ENCODE peak calls at places on chromosomes 2 and 18, in eight cellular contexts. W is lower lobe of right lung, H is dorsolateral prefrontal cortex, B is H9, Q is PC-3, F is cardiac muscle cell, T is GM20000, M is B cell. U is an unnamed sample.

GRCh38 chr2:152646775-152647174 is 70.5 kb downstream of the PRPF40A start:
- DNase-seq in W (no peak), H (no peak), B (no peak), Q (peak; percentile 88), F (peak; percentile 71), T (no peak), M (no peak), U (no peak)

GRCh38 chr2:174174741-174175140 is 73.6 kb downstream of the OLA1 start:
- DNase-seq in W (no peak), H (no peak), B (no peak), Q (no peak), F (no peak), T (no peak), M (no peak), U (no peak)

GRCh38 chr2:239648607-239649006 is 247.8 kb upstream of the HDAC4 start:
- DNase-seq in W (no peak), H (no peak), B (no peak), Q (no peak), F (no peak), T (no peak), M (no peak), U (no peak)

GRCh38 chr2:37026050-37026449 is 58.1 kb downstream of the HEATR5B start:
- DNase-seq in W (no peak), H (no peak), B (peak; percentile 53), Q (peak; percentile 25), F (peak; percentile 15), T (no peak), M (no peak), U (no peak)

GRCh38 chr18:63808125-63808524 is 32.9 kb downstream of the SERPINB7 start:
- DNase-seq in W (no peak), H (no peak), B (no peak), Q (no peak), F (no peak), T (no peak), M (no peak), U (no peak)

GRCh38 chr18:41134426-41134825 is 820.6 kb upstream of the PIK3C3 start:
- DNase-seq in W (no peak), H (no peak), B (no peak), Q (no peak), F (no peak), T (no peak), M (no peak), U (no peak)

GRCh38 chr2:218398437-218399390 is 954 bp upstream of the CTDSP1 start:
- DNase-seq in W (peak; percentile 89), H (peak; percentile 51), B (peak; percentile 39), Q (peak; percentile 86), F (peak; percentile 87), T (peak; percentile 90), M (no peak), U (no peak)

GRCh38 chr2:222193328-222194008 is 105.3 kb downstream of the PAX3 start:
- DNase-seq in W (no peak), H (no peak), B (no peak), Q (no peak), F (no peak), T (no peak), M (no peak), U (no peak)

GRCh38 chr2:204505946-204506345 is 39.3 kb upstream of the PARD3B start:
- DNase-seq in W (no peak), H (no peak), B (no peak), Q (peak; percentile 17), F (peak; percentile 62), T (no peak), M (no peak), U (no peak)

GRCh38 chr18:32831781-32832180 is 59.0 kb upstream of the KLHL14 start:
- DNase-seq in W (no peak), H (no peak), B (no peak), Q (no peak), F (no peak), T (no peak), M (no peak), U (no peak)

GRCh38 chr2:194750926-194751325 is 906.1 kb upstream of the SLC39A10 start:
- DNase-seq in W (no peak), H (no peak), B (no peak), Q (no peak), F (no peak), T (no peak), M (no peak), U (no peak)

GRCh38 chr2:20199381-20200270 is 25.3 kb downstream of the SDC1 start:
- DNase-seq in W (no peak), H (no peak), B (no peak), Q (no peak), F (no peak), T (no peak), M (no peak), U (no peak)

GRCh38 chr2:173075781-173076556 is at the start of gene MAP3K20:
- DNase-seq in W (peak; percentile 83), H (no peak), B (peak; percentile 48), Q (peak; percentile 60), F (peak; percentile 78), T (peak; percentile 83), M (peak; percentile 52), U (peak; percentile 67)

GRCh38 chr18:75879196-75879595 is 451.7 kb upstream of the SMIM21 start:
- DNase-seq in W (no peak), H (no peak), B (no peak), Q (no peak), F (no peak), T (no peak), M (no peak), U (no peak)

GRCh38 chr2:168811670-168812069 is 9.2 kb downstream of the NOSTRIN start:
- DNase-seq in W (no peak), H (no peak), B (no peak), Q (no peak), F (no peak), T (no peak), M (no peak), U (no peak)

GRCh38 chr2:46364797-46365457 is 67.7 kb downstream of the EPAS1 start:
- DNase-seq in W (no peak), H (no peak), B (no peak), Q (peak; percentile 83), F (peak; percentile 76), T (peak; percentile 58), M (no peak), U (peak; percentile 52)

GRCh38 chr18:24517554-24517953 is 57.1 kb downstream of the HRH4 start:
- DNase-seq in W (no peak), H (no peak), B (no peak), Q (no peak), F (no peak), T (no peak), M (no peak), U (no peak)

GRCh38 chr18:24518596-24518995 is 58.2 kb downstream of the HRH4 start:
- DNase-seq in W (no peak), H (no peak), B (no peak), Q (no peak), F (no peak), T (no peak), M (no peak), U (no peak)

GRCh38 chr18:24515721-24516120 is 55.3 kb downstream of the HRH4 start:
- DNase-seq in W (no peak), H (no peak), B (no peak), Q (no peak), F (no peak), T (no peak), M (no peak), U (no peak)

GRCh38 chr18:24509435-24509834 is 49.0 kb downstream of the HRH4 start:
- DNase-seq in W (no peak), H (no peak), B (no peak), Q (no peak), F (no peak), T (no peak), M (no peak), U (no peak)

GRCh38 chr18:24514439-24514838 is 54.0 kb downstream of the HRH4 start:
- DNase-seq in W (no peak), H (no peak), B (peak; percentile 50), Q (peak; percentile 79), F (peak; percentile 50), T (peak; percentile 45), M (no peak), U (peak; percentile 15)
- TF ChIP-seq CTCF in W (peak; percentile 48), H (peak; percentile 15), B (peak; percentile 74), Q (peak; percentile 80), F (peak; percentile 45), T (peak; percentile 38), M (peak; percentile 71), U (peak; percentile 85)

DNA sequence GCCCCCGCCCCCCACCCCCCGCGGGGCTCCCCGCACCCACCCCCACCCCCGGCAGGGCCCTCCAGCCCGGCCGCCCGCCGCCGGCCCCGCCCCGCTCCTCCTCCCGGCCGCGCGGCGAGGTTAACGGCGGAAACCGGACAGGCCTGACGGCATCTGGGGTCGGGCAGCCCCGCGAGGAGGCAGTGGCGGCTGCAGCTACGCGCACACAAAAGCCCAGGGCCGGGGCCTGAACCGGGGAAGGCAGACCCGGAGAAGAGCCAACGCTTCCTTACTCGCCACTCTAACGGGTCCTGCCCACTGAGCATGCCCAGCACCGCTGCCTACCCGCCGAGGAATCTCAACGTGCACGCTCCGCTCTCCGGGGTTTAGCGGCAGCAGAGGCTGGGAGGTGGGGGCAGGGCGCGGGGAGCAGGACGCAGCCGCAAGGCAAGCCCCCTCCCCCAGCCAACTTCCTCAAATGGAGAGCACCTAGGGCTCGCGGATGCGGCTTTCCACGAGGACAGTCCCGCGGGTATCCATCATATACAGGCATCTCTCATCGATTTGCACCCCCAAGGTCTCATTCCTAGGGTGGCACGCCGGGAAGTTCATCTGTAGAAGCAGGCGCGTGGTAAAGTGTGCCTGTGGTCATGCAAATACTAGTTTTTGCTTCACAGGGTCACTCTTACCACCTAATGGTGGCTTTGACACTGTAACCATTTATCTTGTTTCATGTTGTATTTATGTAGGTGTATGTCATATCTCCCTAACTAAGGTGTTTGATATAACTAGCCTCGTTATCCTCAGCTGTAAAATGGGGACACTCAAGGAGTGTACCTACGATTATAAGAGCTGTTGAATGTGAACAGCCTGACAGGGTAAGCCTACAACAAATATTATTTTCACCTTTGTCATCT is at the start of gene MEMO1:
- DNase-seq in W (peak; percentile 98), H (peak; percentile 84), B (peak; percentile 93), Q (peak; percentile 90), F (peak; percentile 96), T (peak; percentile 94), M (peak; percentile 97), U (peak; percentile 96)
- TF ChIP-seq CTCF in W (no peak), H (no peak), B (no peak), Q (no peak), F (no peak), T (no peak), M (no peak), U (no peak)

DNA sequence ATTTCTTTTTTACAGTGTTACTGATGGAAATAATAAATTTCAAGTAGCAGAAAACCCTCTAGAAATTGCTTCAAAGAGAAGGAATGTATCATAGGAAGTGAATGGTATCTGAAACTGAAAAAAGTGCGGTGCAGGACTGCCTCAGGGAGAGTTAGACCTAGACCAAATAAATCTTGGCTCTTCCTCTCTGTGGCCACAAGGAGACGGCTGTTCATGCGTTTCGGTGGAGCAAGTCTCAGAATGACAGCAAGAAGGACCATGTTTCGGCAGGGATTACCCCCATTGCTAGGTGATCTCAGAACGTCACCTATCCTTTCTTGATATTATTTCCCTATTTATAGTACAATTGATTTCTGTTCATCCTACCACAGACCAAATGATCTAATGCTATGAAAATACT is 522.3 kb downstream of the SOX11 start:
- DNase-seq in W (no peak), H (no peak), B (peak; percentile 50), Q (no peak), F (no peak), T (no peak), M (no peak), U (no peak)
- TF ChIP-seq CTCF in W (no peak), H (no peak), B (peak; percentile 48), Q (peak; percentile 8), F (no peak), T (no peak), M (no peak), U (no peak)

GRCh38 chr2:95056044-95056443 is 30.5 kb downstream of the MAL start:
- DNase-seq in W (no peak), H (no peak), B (no peak), Q (no peak), F (no peak), T (no peak), M (no peak), U (no peak)
- TF ChIP-seq CTCF in W (no peak), H (no peak), B (no peak), Q (no peak), F (no peak), T (no peak), M (no peak), U (no peak)